ENCODE peak calls at places on chromosome 22, in six cellular contexts. One of them, this sample, is unnamed.

GRCh38 chr22:22124374-22124773 is 120.2 kb upstream of the VPREB1 start:
- DNase-seq in IMR-90: no peak
- DNase-seq in H1: no peak
- DNase-seq in mesendoderm: no peak
- DNase-seq in neuronal stem cell: no peak
- DNase-seq in mesenchymal stem cell: no peak
- DNase-seq in this sample: no peak

GRCh38 chr22:48248901-48249455 is 1486.5 kb downstream of the TBC1D22A start:
- DNase-seq in IMR-90: no peak
- DNase-seq in H1: no peak
- DNase-seq in mesendoderm: no peak
- DNase-seq in neuronal stem cell: no peak
- DNase-seq in mesenchymal stem cell: no peak
- DNase-seq in this sample: no peak

GRCh38 chr22:42277988-42278776 is 7.7 kb upstream of the TCF20 start:
- DNase-seq in IMR-90: no peak
- DNase-seq in H1: no peak
- DNase-seq in mesendoderm: no peak
- DNase-seq in neuronal stem cell: no peak
- DNase-seq in mesenchymal stem cell: no peak
- DNase-seq in this sample: peak

GRCh38 chr22:43312608-43313007 is 30.6 kb downstream of the SCUBE1 start:
- DNase-seq in IMR-90: no peak
- DNase-seq in H1: no peak
- DNase-seq in mesendoderm: no peak
- DNase-seq in neuronal stem cell: no peak
- DNase-seq in mesenchymal stem cell: no peak
- DNase-seq in this sample: no peak

GRCh38 chr22:20663941-20664593 is 109.8 kb upstream of the SERPIND1 start:
- DNase-seq in IMR-90: no peak
- DNase-seq in H1: peak
- DNase-seq in mesendoderm: no peak
- DNase-seq in neuronal stem cell: no peak
- DNase-seq in mesenchymal stem cell: no peak
- DNase-seq in this sample: no peak

GRCh38 chr22:45008853-45009751 is 703 bp downstream of the PHF21B start:
- DNase-seq in IMR-90: no peak
- DNase-seq in H1: no peak
- DNase-seq in mesendoderm: peak
- DNase-seq in neuronal stem cell: peak
- DNase-seq in mesenchymal stem cell: peak
- DNase-seq in this sample: no peak

GRCh38 chr22:41862530-41863266 is 29.8 kb downstream of the SREBF2 start:
- DNase-seq in IMR-90: peak
- DNase-seq in H1: no peak
- DNase-seq in mesendoderm: no peak
- DNase-seq in neuronal stem cell: no peak
- DNase-seq in mesenchymal stem cell: peak
- DNase-seq in this sample: no peak

GRCh38 chr22:17085277-17086091 is 684 bp downstream of the IL17RA start:
- DNase-seq in IMR-90: no peak
- DNase-seq in H1: peak
- DNase-seq in mesendoderm: no peak
- DNase-seq in neuronal stem cell: no peak
- DNase-seq in mesenchymal stem cell: peak
- DNase-seq in this sample: no peak

GRCh38 chr22:26724414-26724813 is 67.0 kb downstream of the MIAT start:
- DNase-seq in IMR-90: no peak
- DNase-seq in H1: no peak
- DNase-seq in mesendoderm: no peak
- DNase-seq in neuronal stem cell: no peak
- DNase-seq in mesenchymal stem cell: no peak
- DNase-seq in this sample: no peak

GRCh38 chr22:27474711-27475547 is 326.6 kb downstream of the MN1 start:
- DNase-seq in IMR-90: peak
- DNase-seq in H1: peak
- DNase-seq in mesendoderm: peak
- DNase-seq in neuronal stem cell: no peak
- DNase-seq in mesenchymal stem cell: peak
- DNase-seq in this sample: peak

GRCh38 chr22:31244044-31244942 is 32.2 kb downstream of the LIMK2 start:
- DNase-seq in IMR-90: peak
- DNase-seq in H1: no peak
- DNase-seq in mesendoderm: peak
- DNase-seq in neuronal stem cell: no peak
- DNase-seq in mesenchymal stem cell: peak
- DNase-seq in this sample: peak

GRCh38 chr22:48695251-48695650 is 1132.4 kb downstream of the BRD1 start:
- DNase-seq in IMR-90: no peak
- DNase-seq in H1: no peak
- DNase-seq in mesendoderm: no peak
- DNase-seq in neuronal stem cell: no peak
- DNase-seq in mesenchymal stem cell: no peak
- DNase-seq in this sample: no peak

GRCh38 chr22:44583076-44583760 is 85.2 kb upstream of the RTL6 start:
- DNase-seq in IMR-90: peak
- DNase-seq in H1: no peak
- DNase-seq in mesendoderm: no peak
- DNase-seq in neuronal stem cell: no peak
- DNase-seq in mesenchymal stem cell: no peak
- DNase-seq in this sample: no peak

GRCh38 chr22:47036936-47037485 is 274.6 kb downstream of the TBC1D22A start:
- DNase-seq in IMR-90: no peak
- DNase-seq in H1: no peak
- DNase-seq in mesendoderm: no peak
- DNase-seq in neuronal stem cell: no peak
- DNase-seq in mesenchymal stem cell: no peak
- DNase-seq in this sample: no peak

GRCh38 chr22:46364341-46365165 is 29.0 kb downstream of the TRMU start:
- DNase-seq in IMR-90: no peak
- DNase-seq in H1: no peak
- DNase-seq in mesendoderm: no peak
- DNase-seq in neuronal stem cell: no peak
- DNase-seq in mesenchymal stem cell: no peak
- DNase-seq in this sample: no peak

GRCh38 chr22:17369553-17370035 is 334 bp downstream of the CECR2 start:
- DNase-seq in IMR-90: no peak
- DNase-seq in H1: peak
- DNase-seq in mesendoderm: peak
- DNase-seq in neuronal stem cell: peak
- DNase-seq in mesenchymal stem cell: peak
- DNase-seq in this sample: peak

GRCh38 chr22:27241430-27242110 is 560.0 kb downstream of the MN1 start:
- DNase-seq in IMR-90: no peak
- DNase-seq in H1: no peak
- DNase-seq in mesendoderm: no peak
- DNase-seq in neuronal stem cell: no peak
- DNase-seq in mesenchymal stem cell: peak
- DNase-seq in this sample: no peak

GRCh38 chr22:23207786-23208325 is 27.5 kb downstream of the BCR start:
- DNase-seq in IMR-90: no peak
- DNase-seq in H1: no peak
- DNase-seq in mesendoderm: no peak
- DNase-seq in neuronal stem cell: no peak
- DNase-seq in mesenchymal stem cell: no peak
- DNase-seq in this sample: no peak

DNA sequence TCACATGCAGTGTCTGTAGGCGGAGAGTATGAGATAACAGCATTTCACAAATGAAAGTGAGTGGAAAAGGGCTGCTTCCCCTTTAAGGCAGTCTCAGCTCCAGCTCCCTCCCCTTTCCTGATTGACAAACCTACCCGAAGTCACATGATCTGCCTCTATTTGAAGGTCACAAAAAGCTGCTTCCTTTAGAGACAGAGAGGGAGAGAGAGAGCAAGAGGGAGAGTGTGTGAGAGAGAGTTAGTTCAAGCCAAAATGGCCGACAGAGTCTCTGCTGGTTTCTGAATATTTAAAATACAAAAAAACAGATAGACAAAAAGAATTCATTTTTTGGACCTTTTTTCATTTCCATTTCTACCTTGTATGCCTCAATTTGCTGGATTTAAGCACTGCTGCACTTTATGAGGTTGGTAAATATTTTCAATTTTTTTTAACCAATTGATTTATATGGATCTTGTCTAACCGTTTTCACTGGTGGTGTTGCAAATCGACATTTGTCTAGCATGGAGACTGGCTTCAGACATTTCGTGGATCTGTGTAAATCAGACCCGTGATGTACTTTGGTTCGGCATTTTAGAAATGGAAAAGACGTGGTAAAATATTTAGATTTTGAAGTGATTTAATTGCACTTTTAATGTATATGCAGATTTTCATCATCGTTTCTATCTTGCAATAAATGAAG is at the start of gene TNRC6B:
- DNase-seq in IMR-90: peak
- DNase-seq in H1: peak
- DNase-seq in mesendoderm: peak
- DNase-seq in neuronal stem cell: peak
- DNase-seq in mesenchymal stem cell: peak
- DNase-seq in this sample: peak
- H2AK5ac ChIP-seq in IMR-90: peak
- H2AK5ac ChIP-seq in H1: peak
- H2AK5ac ChIP-seq in mesendoderm: peak
- H2AK5ac ChIP-seq in neuronal stem cell: no peak
- H2AK5ac ChIP-seq in mesenchymal stem cell: no peak
- H2AK5ac ChIP-seq in this sample: no peak

DNA sequence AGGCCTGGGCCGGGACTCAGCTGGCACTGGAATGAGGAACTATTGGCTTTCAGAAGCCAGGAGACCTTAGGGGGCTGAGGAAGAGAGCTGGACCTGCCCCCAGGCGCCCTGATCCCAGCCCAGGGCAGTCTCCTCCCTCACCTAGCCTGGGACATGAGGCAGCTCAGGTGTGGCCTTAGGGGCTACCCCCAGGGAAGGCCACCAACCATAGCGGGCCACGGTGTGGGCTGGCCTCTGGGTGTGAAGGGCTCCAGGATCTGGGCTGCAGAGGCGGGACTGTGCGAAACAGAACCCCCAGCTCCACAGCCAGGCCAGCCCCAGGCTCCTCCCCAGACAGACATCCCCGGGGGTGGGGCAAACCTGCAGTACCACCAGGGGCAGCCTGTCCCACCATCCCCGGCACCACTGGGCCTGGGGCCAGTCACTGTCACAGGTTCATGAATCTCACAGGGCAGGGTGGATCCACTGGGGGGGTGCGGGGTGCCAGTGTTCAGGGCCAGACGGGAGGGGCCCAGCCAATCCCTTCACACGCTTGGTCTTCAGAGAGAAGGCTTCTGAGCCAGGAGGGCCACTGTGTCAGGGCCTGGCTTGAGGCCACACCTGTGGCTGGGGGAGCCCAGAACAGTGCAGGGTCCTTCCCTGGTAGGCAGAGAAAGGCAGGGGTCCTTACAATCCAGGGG is 3.5 kb downstream of the PLXNB2 start:
- DNase-seq in IMR-90: no peak
- DNase-seq in H1: peak
- DNase-seq in mesendoderm: peak
- DNase-seq in neuronal stem cell: no peak
- DNase-seq in mesenchymal stem cell: no peak
- DNase-seq in this sample: peak
- H3K4me2 ChIP-seq in IMR-90: peak
- H3K4me2 ChIP-seq in H1: no peak
- H3K4me2 ChIP-seq in mesendoderm: no peak
- H3K4me2 ChIP-seq in neuronal stem cell: no peak
- H3K4me2 ChIP-seq in mesenchymal stem cell: peak
- H3K4me2 ChIP-seq in this sample: peak

GRCh38 chr22:37148031-37148651 is 1.6 kb downstream of the IL2RB start:
- DNase-seq in IMR-90: no peak
- DNase-seq in H1: no peak
- DNase-seq in mesendoderm: no peak
- DNase-seq in neuronal stem cell: no peak
- DNase-seq in mesenchymal stem cell: no peak
- DNase-seq in this sample: no peak
- H3K4me3 ChIP-seq in IMR-90: no peak
- H3K4me3 ChIP-seq in H1: no peak
- H3K4me3 ChIP-seq in mesendoderm: no peak
- H3K4me3 ChIP-seq in neuronal stem cell: no peak
- H3K4me3 ChIP-seq in mesenchymal stem cell: no peak
- H3K4me3 ChIP-seq in this sample: no peak

GRCh38 chr22:35024364-35024692 is 41.6 kb upstream of the ISX start:
- DNase-seq in IMR-90: no peak
- DNase-seq in H1: no peak
- DNase-seq in mesendoderm: no peak
- DNase-seq in neuronal stem cell: no peak
- DNase-seq in mesenchymal stem cell: no peak
- DNase-seq in this sample: no peak
- H2AK5ac ChIP-seq in IMR-90: no peak
- H2AK5ac ChIP-seq in H1: no peak
- H2AK5ac ChIP-seq in mesendoderm: no peak
- H2AK5ac ChIP-seq in neuronal stem cell: no peak
- H2AK5ac ChIP-seq in mesenchymal stem cell: no peak
- H2AK5ac ChIP-seq in this sample: no peak

GRCh38 chr22:29914165-29914564 is 31.2 kb downstream of the MTMR3 start:
- DNase-seq in IMR-90: peak
- DNase-seq in H1: no peak
- DNase-seq in mesendoderm: peak
- DNase-seq in neuronal stem cell: no peak
- DNase-seq in mesenchymal stem cell: peak
- DNase-seq in this sample: peak
- H3K4me2 ChIP-seq in IMR-90: no peak
- H3K4me2 ChIP-seq in H1: peak
- H3K4me2 ChIP-seq in mesendoderm: no peak
- H3K4me2 ChIP-seq in neuronal stem cell: no peak
- H3K4me2 ChIP-seq in mesenchymal stem cell: peak
- H3K4me2 ChIP-seq in this sample: peak

GRCh38 chr22:19596680-19597398 is 72.6 kb upstream of the CLDN5 start:
- DNase-seq in IMR-90: no peak
- DNase-seq in H1: no peak
- DNase-seq in mesendoderm: no peak
- DNase-seq in neuronal stem cell: no peak
- DNase-seq in mesenchymal stem cell: peak
- DNase-seq in this sample: peak
- H3K4me3 ChIP-seq in IMR-90: no peak
- H3K4me3 ChIP-seq in H1: no peak
- H3K4me3 ChIP-seq in mesendoderm: no peak
- H3K4me3 ChIP-seq in neuronal stem cell: no peak
- H3K4me3 ChIP-seq in mesenchymal stem cell: no peak
- H3K4me3 ChIP-seq in this sample: no peak

DNA sequence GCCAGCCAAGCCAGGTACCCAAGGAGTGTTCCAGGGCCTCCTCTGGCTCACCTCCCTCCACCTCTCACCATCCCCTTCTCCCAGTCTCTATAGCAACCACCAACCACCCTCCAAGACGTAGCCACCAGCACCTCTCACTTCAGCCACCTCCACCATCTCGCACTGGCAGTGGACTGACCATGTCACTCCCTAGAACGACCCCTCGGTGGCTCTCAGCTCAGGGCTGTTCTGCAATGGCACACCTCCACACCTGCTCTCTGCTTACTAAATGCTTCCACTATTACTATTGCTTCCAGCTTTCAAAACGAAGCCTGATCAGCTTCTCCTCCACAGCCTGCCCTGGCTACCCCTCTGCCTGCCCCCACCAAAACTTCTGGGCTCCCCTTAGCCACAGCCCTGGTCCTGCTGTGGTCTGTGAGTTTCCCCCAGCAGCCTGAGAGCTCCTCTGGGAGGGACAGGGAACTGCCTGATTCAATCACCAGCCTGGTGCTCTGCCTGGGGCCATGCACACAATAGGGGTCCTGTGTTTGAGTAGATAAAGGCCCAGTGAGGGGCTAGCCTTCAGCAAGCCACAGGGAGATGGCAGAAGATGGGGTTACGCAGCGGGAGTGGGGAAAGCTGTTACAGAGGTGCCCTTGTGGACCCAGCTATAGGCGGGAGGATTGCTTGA is 17.5 kb upstream of the CBX7 start:
- DNase-seq in IMR-90: no peak
- DNase-seq in H1: no peak
- DNase-seq in mesendoderm: peak
- DNase-seq in neuronal stem cell: no peak
- DNase-seq in mesenchymal stem cell: no peak
- DNase-seq in this sample: no peak
- H2AK5ac ChIP-seq in IMR-90: peak
- H2AK5ac ChIP-seq in H1: peak
- H2AK5ac ChIP-seq in mesendoderm: no peak
- H2AK5ac ChIP-seq in neuronal stem cell: peak
- H2AK5ac ChIP-seq in mesenchymal stem cell: peak
- H2AK5ac ChIP-seq in this sample: peak